ENCODE peak calls at places on chromosomes 16 and 17, in five cellular contexts. T, A, V, M and Q are unnamed samples.

GRCh38 chr17:34378664-34379101 is 15.7 kb upstream of the CCL1 start:
- DNase-seq in A (no peak), V (no peak), T (peak; percentile 33), M (peak; percentile 41), Q (no peak)

GRCh38 chr17:28173071-28173561 is 130.6 kb downstream of the NLK start:
- DNase-seq in V (no peak), A (no peak), T (no peak), M (no peak), Q (no peak)

GRCh38 chr16:14155572-14156213 is 84.6 kb downstream of the MRTFB start:
- DNase-seq in A (no peak), M (no peak), T (no peak), V (no peak), Q (no peak)

GRCh38 chr16:58286769-58287433 is 7.9 kb downstream of the PRSS54 start:
- DNase-seq in V (no peak), M (no peak), T (no peak), A (no peak), Q (no peak)

GRCh38 chr17:77707546-77707945 is 251.0 kb upstream of the TNRC6C start:
- DNase-seq in V (peak; percentile 28), A (no peak), T (no peak), M (no peak), Q (no peak)

GRCh38 chr16:58299757-58300349 is 5.0 kb upstream of the PRSS54 start:
- DNase-seq in V (no peak), A (peak; percentile 5), M (peak; percentile 7), T (no peak), Q (peak; percentile 19)

GRCh38 chr17:57086069-57086930 is 1.3 kb downstream of the AKAP1 start:
- DNase-seq in A (peak; percentile 8), M (peak; percentile 33), T (no peak), V (peak; percentile 90), Q (peak; percentile 61)

GRCh38 chr17:68613739-68614298 is 12.7 kb upstream of the FAM20A start:
- DNase-seq in A (no peak), V (no peak), M (peak; percentile 60), T (no peak), Q (no peak)

GRCh38 chr16:89619880-89620279 is 6.4 kb downstream of the DPEP1 start:
- DNase-seq in M (no peak), A (no peak), T (no peak), V (no peak), Q (no peak)

GRCh38 chr17:8173056-8173870 is 2.9 kb downstream of the TMEM107 start:
- DNase-seq in A (peak; percentile 99), T (no peak), V (peak; percentile 95), M (peak; percentile 94), Q (no peak)

GRCh38 chr17:6366144-6366755 is 68.7 kb downstream of the AIPL1 start:
- DNase-seq in T (no peak), V (peak; percentile 29), A (peak; percentile 24), M (peak; percentile 27), Q (peak; percentile 18)

GRCh38 chr16:6615661-6616060 is 717.0 kb upstream of the RBFOX1 start:
- DNase-seq in A (no peak), V (no peak), T (no peak), M (no peak), Q (no peak)

GRCh38 chr17:10799407-10799806 is 4.5 kb downstream of the TMEM238L start:
- DNase-seq in A (no peak), V (no peak), T (no peak), M (peak; percentile 24), Q (no peak)

GRCh38 chr17:20073056-20073979 is 64.2 kb downstream of the SPECC1 start:
- DNase-seq in V (peak; percentile 94), A (peak; percentile 10), T (no peak), M (peak; percentile 54), Q (peak; percentile 51)

GRCh38 chr16:20897897-20898296 is 2.3 kb downstream of the DCUN1D3 start:
- DNase-seq in T (no peak), M (no peak), V (no peak), A (peak; percentile 7), Q (no peak)
- TF ChIP-seq POLR2A in T (no peak), M (no peak), V (no peak), A (no peak), Q (no peak)

DNA sequence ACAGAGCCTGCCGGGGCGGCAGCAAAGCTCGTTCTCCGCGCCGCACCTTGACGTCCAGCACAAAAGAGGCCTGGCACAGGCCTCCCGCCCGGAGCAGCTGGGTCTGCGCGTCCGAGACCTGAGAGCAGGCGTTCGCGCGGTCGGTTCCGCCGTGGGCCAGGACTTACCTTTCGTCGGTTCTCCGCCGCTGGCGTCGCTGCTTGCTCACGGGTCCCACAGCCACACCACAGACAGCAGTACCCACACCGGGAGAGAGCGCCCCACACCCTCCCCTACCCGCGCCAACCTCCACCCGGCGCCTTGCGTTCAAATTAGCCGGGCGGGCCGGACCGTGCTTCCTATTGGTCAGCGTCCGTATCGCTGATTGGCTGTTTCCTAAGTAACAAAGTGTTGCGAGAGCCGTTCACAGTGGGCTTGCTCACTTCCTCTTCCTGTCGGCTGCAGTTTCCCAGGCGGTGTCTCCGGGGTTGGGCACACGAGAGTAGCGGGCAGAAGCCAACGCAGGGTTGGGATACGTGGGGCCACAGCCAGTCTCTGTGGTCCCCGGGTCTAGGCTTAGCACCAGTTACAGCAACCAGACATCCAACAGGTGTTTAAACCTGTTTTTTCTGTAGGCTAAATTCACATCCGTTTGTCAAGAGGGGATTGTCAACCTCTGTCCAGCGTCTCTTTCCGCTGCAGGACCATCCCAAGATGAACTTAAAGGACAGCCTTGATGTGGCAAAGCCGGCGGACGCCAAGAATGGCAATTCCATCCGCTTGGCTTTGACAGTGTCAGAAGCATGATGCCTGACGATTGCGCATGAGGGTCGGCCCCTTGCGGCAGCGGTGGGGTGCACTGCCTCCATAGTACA is at the start of gene KIF18B:
- DNase-seq in T (peak; percentile 95), A (peak; percentile 95), V (peak; percentile 97), M (peak; percentile 93), Q (peak; percentile 100)
- TF ChIP-seq POLR2A in T (peak; percentile 89), A (peak; percentile 74), V (no peak), M (peak; percentile 79), Q (peak; percentile 91)

GRCh38 chr17:869067-869466 is 86.9 kb downstream of the MRM3 start:
- DNase-seq in M (peak; percentile 52), V (peak; percentile 89), T (no peak), A (peak; percentile 68), Q (peak; percentile 33)

GRCh38 chr17:866568-867087 is 84.5 kb downstream of the MRM3 start:
- DNase-seq in T (no peak), A (no peak), V (no peak), M (peak; percentile 61), Q (no peak)

GRCh38 chr17:864315-864714 is 82.2 kb downstream of the MRM3 start:
- DNase-seq in M (no peak), A (no peak), V (no peak), T (no peak), Q (no peak)

GRCh38 chr17:869567-870530 is 87.7 kb downstream of the MRM3 start:
- DNase-seq in T (no peak), M (no peak), V (peak; percentile 92), A (peak; percentile 76), Q (peak; percentile 47)

GRCh38 chr17:867896-868489 is 85.8 kb downstream of the MRM3 start:
- DNase-seq in A (peak; percentile 22), V (no peak), T (no peak), M (no peak), Q (no peak)
- TF ChIP-seq POLR2A in A (no peak), V (no peak), T (no peak), M (no peak), Q (no peak)

GRCh38 chr16:30951193-30951592 is 2.3 kb downstream of the ORAI3 start:
- DNase-seq in A (no peak), V (no peak), M (no peak), T (no peak), Q (no peak)

GRCh38 chr16:30948956-30949654 is at the start of gene ORAI3:
- DNase-seq in A (peak; percentile 44), T (peak; percentile 83), M (peak; percentile 78), V (peak; percentile 96), Q (peak; percentile 57)

GRCh38 chr16:30950516-30951073 is 1.7 kb downstream of the ORAI3 start:
- DNase-seq in A (no peak), V (no peak), M (no peak), T (no peak), Q (no peak)

GRCh38 chr16:30948087-30948955 is 547 bp upstream of the ORAI3 start:
- DNase-seq in T (no peak), A (peak; percentile 96), M (peak; percentile 95), V (peak; percentile 96), Q (peak; percentile 92)

GRCh38 chr16:30949655-30950515 is 1.0 kb downstream of the ORAI3 start:
- DNase-seq in M (peak; percentile 84), A (peak; percentile 80), V (peak; percentile 97), T (no peak), Q (peak; percentile 74)
- TF ChIP-seq POLR2A in M (peak; percentile 70), A (peak; percentile 59), V (no peak), T (peak; percentile 73), Q (peak; percentile 82)

DNA sequence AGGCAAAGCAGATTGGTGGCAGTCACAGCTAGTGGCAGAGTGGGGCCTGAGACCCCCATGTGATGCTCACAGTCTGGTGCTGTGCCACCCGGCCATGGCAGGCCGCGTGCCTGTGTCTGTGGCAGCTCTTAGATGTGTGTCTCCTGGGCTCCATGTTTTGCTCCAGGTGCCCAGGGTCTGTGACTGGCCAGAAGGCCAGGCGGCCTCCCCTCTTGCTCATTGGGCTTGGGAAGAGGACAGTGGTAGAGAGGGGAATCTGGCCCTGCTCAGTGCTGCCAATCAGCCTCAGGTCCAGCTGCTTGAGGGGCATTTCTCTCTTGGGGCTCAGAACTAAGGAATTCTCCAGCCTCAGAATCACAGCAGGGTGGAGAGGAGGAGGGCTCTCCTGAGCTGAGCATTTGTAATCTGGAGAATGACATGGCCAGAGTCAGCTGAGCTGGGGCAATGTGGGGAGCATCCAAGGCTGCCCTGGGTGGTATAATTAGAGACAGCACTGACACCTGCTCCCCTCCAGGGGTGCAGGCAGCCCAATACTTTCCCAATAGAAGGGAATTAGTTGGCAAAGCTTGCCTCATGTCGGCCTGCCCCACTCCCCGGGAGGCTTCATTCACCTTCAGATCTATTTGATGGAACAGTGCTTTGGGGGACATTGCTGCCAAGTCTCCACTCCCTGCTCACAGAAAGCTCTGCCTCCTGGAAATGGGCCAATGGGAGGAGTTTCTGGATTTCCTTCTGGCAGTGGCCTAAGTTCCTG is 2.7 kb upstream of the LASP1NB start:
- DNase-seq in A (peak; percentile 69), M (peak; percentile 83), V (peak; percentile 88), T (no peak), Q (peak; percentile 56)
- TF ChIP-seq POLR2A in A (no peak), M (no peak), V (no peak), T (peak; percentile 27), Q (no peak)

DNA sequence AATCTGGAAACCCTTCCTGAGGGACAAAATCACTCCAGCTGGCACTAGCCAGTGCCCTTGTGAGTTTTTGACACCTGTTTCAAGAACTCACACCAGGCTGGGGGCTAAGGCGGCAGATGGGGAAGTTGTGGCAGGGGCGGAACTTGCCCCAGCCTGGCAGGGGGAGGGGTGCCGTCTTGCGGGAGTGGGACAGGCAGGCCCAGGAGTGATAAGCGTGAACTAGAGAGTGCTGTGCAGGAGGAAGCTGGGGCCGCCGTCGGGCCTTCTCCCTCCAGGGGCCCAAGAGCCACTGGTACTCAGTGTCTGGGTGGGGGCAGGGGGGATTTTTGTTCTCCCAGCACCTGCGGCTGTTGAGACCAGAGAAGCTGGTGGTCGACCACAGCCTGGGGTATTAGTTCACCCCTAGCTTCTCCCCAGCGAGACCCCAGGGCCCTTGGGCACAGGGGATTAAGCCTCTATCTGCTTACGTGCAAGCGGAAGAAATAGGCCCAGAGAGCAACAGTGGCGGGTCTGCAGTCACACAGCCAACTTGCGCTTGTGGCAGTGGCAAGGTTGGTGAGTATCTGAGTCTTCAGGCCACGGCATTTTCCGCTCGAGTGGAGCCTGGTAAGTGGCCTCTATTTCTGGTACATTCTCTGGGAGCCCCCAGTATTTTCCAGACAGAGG is 40.1 kb upstream of the PLCG2 start:
- DNase-seq in M (peak; percentile 63), V (peak; percentile 87), T (no peak), A (no peak), Q (no peak)
- TF ChIP-seq POLR2A in M (no peak), V (no peak), T (no peak), A (no peak), Q (no peak)